ENCODE peak calls at places on chromosomes 12 and 14, in five cellular contexts. P is stimulated activated naive CD4-positive, alpha-beta T cell; K is activated T-helper 1 cell treated with anti-CD3 and anti-CD28 coated beads, Interleukin-12 subunit alpha, Interleukin-12 subunit beta, Interleukin-2, Interleukin-4 antibody, amounts not matched to agents 30 ng/mL and 10 ng/mL and 1 ng/mL, durations not matched to agents 14 hours and 24 hours and 36 hours; G is effector CD4-positive, alpha-beta T cell; S is stimulated activated CD4-positive, alpha-beta T cell treated with anti-CD3 and anti-CD28 coated beads, Interleukin-1b, Interleukin-23, amount 100 ng/mL, for 24 hours. O is an unnamed sample.

GRCh38 chr12:111180830-111181726 is 187.8 kb downstream of the PHETA1 start:
- DNase-seq in P (no peak), K (no peak), G (no peak), S (no peak), O (no peak)

GRCh38 chr12:46569826-46570390 is 197.3 kb upstream of the SLC38A2 start:
- DNase-seq in P (no peak), K (no peak), G (no peak), S (no peak), O (no peak)

GRCh38 chr12:18576104-18576622 is 161.6 kb downstream of the PLCZ1 start:
- DNase-seq in P (no peak), K (no peak), G (no peak), S (no peak), O (no peak)

GRCh38 chr14:58787601-58788000 is 149.8 kb downstream of the DACT1 start:
- DNase-seq in P (no peak), K (no peak), G (no peak), S (no peak), O (no peak)

GRCh38 chr14:31510222-31510621 is 22.4 kb upstream of the GPR33 start:
- DNase-seq in P (peak; percentile 21), K (no peak), G (no peak), S (no peak), O (no peak)

GRCh38 chr12:128382946-128383739 is 116.2 kb downstream of the TMEM132C start:
- DNase-seq in P (no peak), K (no peak), G (no peak), S (no peak), O (no peak)

GRCh38 chr12:23536293-23536692 is 413.2 kb downstream of the SOX5 start:
- DNase-seq in P (no peak), K (no peak), G (no peak), S (no peak), O (no peak)

GRCh38 chr12:94730846-94731245 is 80.5 kb upstream of the TMCC3 start:
- DNase-seq in P (no peak), K (no peak), G (no peak), S (no peak), O (no peak)

GRCh38 chr12:563250-563781 is 99.9 kb downstream of the NINJ2 start:
- DNase-seq in P (peak; percentile 85), K (peak; percentile 65), G (peak; percentile 45), S (peak; percentile 13), O (no peak)

GRCh38 chr14:104596451-104596918 is 8.1 kb downstream of the TMEM179 start:
- DNase-seq in P (no peak), K (no peak), G (no peak), S (no peak), O (no peak)

GRCh38 chr14:73851567-73852382 is at the start of gene PTGR2:
- DNase-seq in P (peak; percentile 90), K (peak; percentile 82), G (peak; percentile 88), S (peak; percentile 77), O (peak; percentile 81)

GRCh38 chr12:123187637-123188036 is 36.7 kb upstream of the PITPNM2 start:
- DNase-seq in P (no peak), K (no peak), G (no peak), S (no peak), O (no peak)

GRCh38 chr14:21408152-21408551 is 24.3 kb upstream of the SUPT16H start:
- DNase-seq in P (no peak), K (no peak), G (no peak), S (no peak), O (no peak)

GRCh38 chr14:60183138-60183537 is 17.9 kb upstream of the DHRS7 start:
- DNase-seq in P (no peak), K (no peak), G (no peak), S (no peak), O (no peak)

GRCh38 chr14:32709072-32709471 is 229.6 kb upstream of the NPAS3 start:
- DNase-seq in P (no peak), K (no peak), G (no peak), S (no peak), O (no peak)

GRCh38 chr14:84252706-84253105 is 1277.2 kb upstream of the FLRT2 start:
- DNase-seq in P (no peak), K (no peak), G (no peak), S (no peak), O (no peak)

GRCh38 chr12:89731064-89731463 is 22.4 kb upstream of the ATP2B1 start:
- DNase-seq in P (no peak), K (no peak), G (no peak), S (no peak), O (no peak)

GRCh38 chr14:32183151-32184048 is 18.4 kb upstream of the RNU6-7 start:
- DNase-seq in P (no peak), K (no peak), G (no peak), S (no peak), O (no peak)

GRCh38 chr12:1319215-1319614 is 275.2 kb downstream of the FBXL14 start:
- DNase-seq in P (no peak), K (no peak), G (no peak), S (no peak), O (no peak)

GRCh38 chr12:16407332-16407731 is 59.9 kb downstream of the MGST1 start:
- DNase-seq in P (no peak), K (no peak), G (no peak), S (no peak), O (no peak)

GRCh38 chr14:80202888-80203562 is 8.3 kb downstream of the DIO2 start:
- DNase-seq in P (no peak), K (no peak), G (no peak), S (no peak), O (no peak)

GRCh38 chr12:75623631-75624118 is 112.3 kb upstream of the KRR1 start:
- DNase-seq in P (no peak), K (no peak), G (no peak), S (no peak), O (no peak)

GRCh38 chr12:22535478-22535877 is 8.9 kb downstream of the C2CD5 start:
- DNase-seq in P (peak; percentile 46), K (no peak), G (no peak), S (no peak), O (no peak)